ENCODE peak calls at places on chromosome 18, in five cellular contexts. Q is EL, M is myocyte, B is colonic mucosa, L is NCI-H226. X is an unnamed sample.
A peak's percentile ranks its signal among the peaks of the same experiment; 100 is the strongest.

GRCh38 chr18:63237911-63238710 is 81.5 kb downstream of the BCL2 start:
- DNase-seq in Q (peak; percentile 90), M (peak; percentile 96), B (no peak), L (peak; percentile 73), X (peak; percentile 83)

GRCh38 chr18:7545734-7546133 is 21.4 kb upstream of the PTPRM start:
- DNase-seq in Q (peak; percentile 31), M (no peak), B (no peak), L (peak; percentile 45), X (no peak)

GRCh38 chr18:8116346-8117007 is 492.8 kb upstream of the RAB12 start:
- DNase-seq in Q (peak; percentile 68), M (no peak), B (no peak), L (peak; percentile 32), X (no peak)

GRCh38 chr18:48866856-48867255 is 83.9 kb downstream of the SMAD7 start:
- DNase-seq in Q (no peak), M (no peak), B (no peak), L (no peak), X (no peak)

GRCh38 chr18:2827076-2827475 is 19.7 kb upstream of the EMILIN2 start:
- DNase-seq in Q (no peak), M (no peak), B (no peak), L (no peak), X (no peak)

GRCh38 chr18:29661924-29662323 is 1380.6 kb downstream of the DSC3 start:
- DNase-seq in Q (no peak), M (no peak), B (no peak), L (no peak), X (no peak)

GRCh38 chr18:45270289-45270771 is 344.9 kb upstream of the SLC14A2 start:
- DNase-seq in Q (no peak), M (no peak), B (no peak), L (no peak), X (no peak)

GRCh38 chr18:42174909-42175308 is 219.9 kb downstream of the PIK3C3 start:
- DNase-seq in Q (peak; percentile 3), M (peak; percentile 70), B (no peak), L (peak; percentile 25), X (no peak)

GRCh38 chr18:49555641-49556040 is 6.2 kb upstream of the LIPG start:
- DNase-seq in Q (no peak), M (no peak), B (no peak), L (no peak), X (no peak)

GRCh38 chr18:66734451-66734850 is 130.6 kb upstream of the CDH19 start:
- DNase-seq in Q (no peak), M (no peak), B (no peak), L (peak; percentile 65), X (no peak)

GRCh38 chr18:70280007-70280925 is 8.6 kb upstream of the SOCS6 start:
- DNase-seq in Q (peak; percentile 46), M (no peak), B (peak; percentile 45), L (peak; percentile 83), X (no peak)

GRCh38 chr18:55100817-55101457 is 141.7 kb upstream of the CCDC68 start:
- DNase-seq in Q (peak; percentile 75), M (peak; percentile 37), B (no peak), L (peak; percentile 57), X (no peak)

GRCh38 chr18:3471141-3471648 is 21.2 kb downstream of the TGIF1 start:
- DNase-seq in Q (no peak), M (no peak), B (peak; percentile 41), L (no peak), X (no peak)

GRCh38 chr18:26745288-26745975 is 120.1 kb downstream of the AQP4 start:
- DNase-seq in Q (no peak), M (no peak), B (no peak), L (no peak), X (peak; percentile 69)

GRCh38 chr18:51578403-51578980 is 381.0 kb upstream of the MEX3C start:
- DNase-seq in Q (no peak), M (no peak), B (no peak), L (no peak), X (no peak)

GRCh38 chr18:576924-577323 is 3.3 kb upstream of the CETN1 start:
- DNase-seq in Q (no peak), M (no peak), B (no peak), L (no peak), X (no peak)

GRCh38 chr18:79845164-79845563 is 47.4 kb downstream of the KCNG2 start:
- DNase-seq in Q (peak; percentile 11), M (no peak), B (no peak), L (no peak), X (no peak)

GRCh38 chr18:36315736-36316135 is 18.2 kb downstream of the FHOD3 start:
- DNase-seq in Q (peak; percentile 68), M (peak; percentile 72), B (no peak), L (no peak), X (no peak)

GRCh38 chr18:71327443-71328120 is 1038.7 kb downstream of the SOCS6 start:
- DNase-seq in Q (no peak), M (no peak), B (no peak), L (peak; percentile 45), X (no peak)

GRCh38 chr18:31275722-31276463 is 42.1 kb upstream of the DSG1 start:
- DNase-seq in Q (no peak), M (no peak), B (peak; percentile 41), L (peak; percentile 43), X (peak; percentile 26)

GRCh38 chr18:58894937-58895336 is 30.3 kb downstream of the ZNF532 start:
- DNase-seq in Q (no peak), M (no peak), B (no peak), L (no peak), X (no peak)

X was measured in breast epithelium.